ENCODE peak calls at places on chromosome 12, in four cellular contexts. C is K562, Z is IMR-90, I is H1. R is an unnamed sample.
A peak's percentile ranks its signal among the peaks of the same experiment; 100 is the strongest.

GRCh38 chr12:109714141-109714912 is 702 bp downstream of the FAM222A start:
- DNase-seq in C (peak; percentile 65), Z (peak; percentile 20), I (peak; percentile 81), R (no peak)

GRCh38 chr12:30100736-30101135 is 317.0 kb upstream of the TMTC1 start:
- DNase-seq in C (no peak), Z (no peak), I (no peak), R (no peak)

GRCh38 chr12:29168000-29168399 is 18.9 kb downstream of the FAR2 start:
- DNase-seq in C (no peak), Z (no peak), I (no peak), R (no peak)

GRCh38 chr12:402127-402456 is 648 bp downstream of the CCDC77 start:
- DNase-seq in C (peak; percentile 53), Z (peak; percentile 41), I (no peak), R (no peak)

GRCh38 chr12:65156366-65156831 is 13.0 kb upstream of the LEMD3 start:
- DNase-seq in C (no peak), Z (peak; percentile 5), I (no peak), R (peak; percentile 77)

GRCh38 chr12:96462571-96463280 is 26.7 kb upstream of the CFAP54 start:
- DNase-seq in C (no peak), Z (no peak), I (no peak), R (no peak)

GRCh38 chr12:53791735-53792326 is 40.1 kb upstream of the CISTR start:
- DNase-seq in C (peak; percentile 49), Z (no peak), I (peak; percentile 78), R (no peak)

GRCh38 chr12:49524660-49525324 is 14.0 kb upstream of the KCNH3 start:
- DNase-seq in C (no peak), Z (no peak), I (no peak), R (no peak)

GRCh38 chr12:50927766-50928224 is 24.5 kb upstream of the HIGD1C start:
- DNase-seq in C (no peak), Z (no peak), I (no peak), R (no peak)

GRCh38 chr12:58919271-58920101 is 818 bp downstream of the LRIG3 start:
- DNase-seq in C (no peak), Z (peak; percentile 58), I (no peak), R (no peak)

DNA sequence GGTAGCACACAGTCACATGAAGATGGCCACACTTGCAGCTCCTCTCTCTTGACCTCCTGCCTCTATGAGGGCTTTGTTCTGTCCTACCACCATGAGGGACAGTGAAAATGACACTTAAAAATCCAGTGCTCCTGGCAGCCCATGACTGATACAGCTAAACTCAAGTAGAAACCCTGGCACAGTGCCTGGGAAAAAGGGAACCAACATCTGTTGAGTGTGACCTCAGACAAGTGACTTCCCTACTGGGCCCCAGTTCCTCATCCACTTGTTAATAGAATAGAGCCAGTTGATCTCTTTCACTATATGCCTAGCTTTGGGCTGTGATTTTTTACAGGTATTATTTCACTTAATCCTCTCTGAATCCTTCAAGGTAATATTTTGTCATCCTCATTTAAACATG is 4.8 kb downstream of the GUCY2C start:
- DNase-seq in C (no peak), Z (no peak), I (no peak), R (no peak)
- TF ChIP-seq CHD1 in C (no peak), Z (no peak), I (no peak), R (no peak)

GRCh38 chr12:69885656-69886055 is 60.6 kb downstream of the MYRFL start:
- DNase-seq in C (no peak), Z (no peak), I (no peak), R (no peak)

GRCh38 chr12:69886101-69886500 is 61.1 kb downstream of the MYRFL start:
- DNase-seq in C (no peak), Z (no peak), I (no peak), R (no peak)

GRCh38 chr12:69881771-69882170 is 56.7 kb downstream of the MYRFL start:
- DNase-seq in C (no peak), Z (no peak), I (no peak), R (no peak)

GRCh38 chr12:69886715-69887114 is 61.7 kb downstream of the MYRFL start:
- DNase-seq in C (no peak), Z (no peak), I (no peak), R (no peak)

GRCh38 chr12:69884386-69884785 is 59.4 kb downstream of the MYRFL start:
- DNase-seq in C (no peak), Z (no peak), I (no peak), R (no peak)
- TF ChIP-seq CHD1 in C (no peak), Z (no peak), I (no peak), R (no peak)

GRCh38 chr12:52058631-52059324 is 7.5 kb downstream of the NR4A1 start:
- DNase-seq in C (no peak), Z (peak; percentile 54), I (no peak), R (no peak)

GRCh38 chr12:52057958-52058576 is 6.8 kb downstream of the NR4A1 start:
- DNase-seq in C (no peak), Z (no peak), I (no peak), R (no peak)

GRCh38 chr12:52060498-52061177 is 9.1 kb upstream of the ATG101 start:
- DNase-seq in C (no peak), Z (peak; percentile 71), I (peak; percentile 45), R (no peak)

GRCh38 chr12:52061470-52062166 is 8.2 kb upstream of the ATG101 start:
- DNase-seq in C (no peak), Z (no peak), I (no peak), R (no peak)

GRCh38 chr12:52059582-52060497 is 8.6 kb downstream of the NR4A1 start:
- DNase-seq in C (no peak), Z (peak; percentile 87), I (no peak), R (no peak)
- TF ChIP-seq CHD1 in C (no peak), Z (no peak), I (no peak), R (no peak)

GRCh38 chr12:42237052-42237852 is 796 bp downstream of the YAF2 start:
- DNase-seq in C (peak; percentile 83), Z (peak; percentile 75), I (peak; percentile 72), R (peak; percentile 41)
- TF ChIP-seq CHD1 in C (peak; percentile 42), Z (no peak), I (no peak), R (peak; percentile 32)

GRCh38 chr12:125148316-125148715 is 83.1 kb downstream of the AACS start:
- DNase-seq in C (no peak), Z (no peak), I (no peak), R (no peak)

GRCh38 chr12:125152463-125152862 is 87.2 kb downstream of the AACS start:
- DNase-seq in C (no peak), Z (no peak), I (no peak), R (no peak)

GRCh38 chr12:125155366-125155765 is 90.1 kb downstream of the AACS start:
- DNase-seq in C (no peak), Z (no peak), I (no peak), R (no peak)

GRCh38 chr12:125149160-125150108 is 84.2 kb downstream of the AACS start:
- DNase-seq in C (peak; percentile 54), Z (no peak), I (no peak), R (peak; percentile 86)

GRCh38 chr12:125151284-125151683 is 86.0 kb downstream of the AACS start:
- DNase-seq in C (peak; percentile 49), Z (no peak), I (no peak), R (no peak)
- TF ChIP-seq CHD1 in C (no peak), Z (no peak), I (no peak), R (no peak)

GRCh38 chr12:108603743-108604142 is 5.9 kb upstream of the TMEM119 start:
- DNase-seq in C (no peak), Z (no peak), I (no peak), R (no peak)

GRCh38 chr12:108602961-108603704 is 5.2 kb upstream of the TMEM119 start:
- DNase-seq in C (no peak), Z (no peak), I (no peak), R (no peak)

GRCh38 chr12:108600702-108601007 is 2.8 kb upstream of the TMEM119 start:
- DNase-seq in C (no peak), Z (no peak), I (no peak), R (no peak)

GRCh38 chr12:108604208-108604941 is 6.5 kb upstream of the TMEM119 start:
- DNase-seq in C (no peak), Z (no peak), I (no peak), R (no peak)

GRCh38 chr12:108602209-108602705 is 4.4 kb upstream of the TMEM119 start:
- DNase-seq in C (no peak), Z (no peak), I (no peak), R (no peak)
- TF ChIP-seq CHD1 in C (no peak), Z (no peak), I (no peak), R (no peak)

DNA sequence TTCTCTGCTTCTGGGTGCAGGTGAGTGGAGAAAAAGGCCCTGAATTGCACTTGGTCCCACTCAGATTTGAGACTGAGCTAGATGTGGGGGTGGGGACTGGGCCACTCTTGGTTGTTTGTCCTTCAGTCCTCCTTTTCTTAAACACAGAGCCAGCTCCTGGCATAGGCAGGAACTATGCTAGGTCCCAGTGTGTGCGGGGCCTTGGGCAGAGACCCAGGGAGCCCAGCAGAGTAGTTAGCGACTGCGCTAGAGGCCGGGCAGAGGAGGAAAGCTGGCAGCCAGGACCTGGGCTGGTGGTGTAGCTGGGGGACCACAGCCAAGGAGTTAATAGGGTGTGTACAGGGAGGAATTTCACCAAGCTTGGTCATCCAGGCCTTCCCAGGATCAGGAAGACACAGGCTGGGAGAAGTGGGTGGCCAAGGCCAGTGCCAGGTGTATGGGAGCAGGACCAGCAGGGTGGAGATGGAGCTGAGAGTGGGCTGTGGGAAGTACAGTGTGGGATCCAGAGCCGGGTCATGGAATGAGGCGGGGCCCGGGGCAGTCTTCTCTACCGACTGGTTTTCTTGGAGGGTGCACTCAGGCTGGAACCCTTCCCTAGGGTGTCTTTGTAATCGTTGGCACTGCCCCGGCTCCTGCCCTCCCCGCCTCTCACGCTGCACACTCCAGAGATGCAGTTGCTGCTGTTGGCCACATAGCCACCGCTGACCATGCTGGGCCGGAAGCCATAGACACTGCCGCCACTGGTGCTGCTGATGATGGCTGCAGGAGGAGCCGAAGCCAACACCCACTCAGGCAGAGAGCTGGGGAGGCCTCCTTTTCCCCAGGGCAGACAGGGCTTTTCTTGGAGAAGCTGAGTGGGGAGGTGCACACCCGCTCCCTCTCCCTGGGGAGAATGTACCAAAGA is 8.7 kb downstream of the KRT71 start:
- DNase-seq in C (peak; percentile 6), Z (no peak), I (no peak), R (no peak)
- TF ChIP-seq CHD1 in C (no peak), Z (no peak), I (no peak), R (no peak)

GRCh38 chr12:111185206-111185888 is 183.5 kb downstream of the PHETA1 start:
- DNase-seq in C (peak; percentile 72), Z (no peak), I (no peak), R (no peak)

GRCh38 chr12:111180830-111181726 is 187.8 kb downstream of the PHETA1 start:
- DNase-seq in C (peak; percentile 8), Z (peak; percentile 4), I (no peak), R (no peak)

GRCh38 chr12:111184161-111184560 is 184.7 kb downstream of the PHETA1 start:
- DNase-seq in C (no peak), Z (no peak), I (no peak), R (no peak)

GRCh38 chr12:111182391-111182790 is 186.5 kb downstream of the PHETA1 start:
- DNase-seq in C (no peak), Z (no peak), I (no peak), R (no peak)

DNA sequence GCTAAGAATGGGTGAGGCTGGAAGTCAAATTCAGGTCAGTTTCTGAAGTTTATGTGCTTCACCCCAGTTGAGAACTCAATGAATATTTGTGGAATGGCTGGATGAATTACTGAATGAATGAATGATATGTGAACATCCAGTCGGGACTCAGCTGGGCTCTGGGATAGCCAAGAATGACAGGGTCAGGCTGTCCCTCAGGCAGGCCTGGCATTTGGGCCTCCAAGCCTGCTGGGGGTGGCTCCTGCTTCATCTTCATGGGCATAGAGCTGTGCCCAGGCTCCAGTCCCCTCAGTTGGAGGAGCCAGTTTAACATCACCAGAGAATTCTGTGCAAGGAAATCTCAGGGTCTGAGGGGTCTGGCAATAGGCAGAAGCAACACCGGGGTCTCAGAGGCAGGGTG is 185.8 kb downstream of the PHETA1 start:
- DNase-seq in C (no peak), Z (no peak), I (no peak), R (no peak)
- TF ChIP-seq CHD1 in C (no peak), Z (no peak), I (no peak), R (no peak)